ENCODE peak calls at places on chromosomes 3 and 15, in five cellular contexts. L is transverse colon, P is body of pancreas, H is colonic mucosa, B is Right ventricle myocardium superior. C is an unnamed sample.

GRCh38 chr3:52454938-52455282 is 494 bp upstream of the NISCH start:
- DNase-seq in L (no peak), P (no peak), H (no peak), B (no peak), C (peak)

GRCh38 chr3:56157693-56158092 is 310.6 kb downstream of the ERC2 start:
- DNase-seq in L (no peak), P (no peak), H (no peak), B (peak), C (no peak)

GRCh38 chr3:183317886-183318845 is 65.1 kb downstream of the B3GNT5 start:
- DNase-seq in L (no peak), P (no peak), H (no peak), B (no peak), C (no peak)

GRCh38 chr15:68635142-68635541 is 56.3 kb downstream of the CORO2B start:
- DNase-seq in L (no peak), P (peak), H (no peak), B (peak), C (no peak)

GRCh38 chr3:127026661-127027060 is 43.7 kb downstream of the PLXNA1 start:
- DNase-seq in L (no peak), P (no peak), H (no peak), B (no peak), C (no peak)

GRCh38 chr3:126415661-126416591 is 21.2 kb downstream of the CFAP100 start:
- DNase-seq in L (no peak), P (no peak), H (no peak), B (peak), C (no peak)

GRCh38 chr3:188664795-188665194 is 507.0 kb upstream of the TPRG1 start:
- DNase-seq in L (no peak), P (peak), H (peak), B (no peak), C (no peak)

GRCh38 chr15:73926191-73927002 is at the start of gene LOXL1:
- DNase-seq in L (peak), P (peak), H (peak), B (peak), C (no peak)

GRCh38 chr3:167406876-167407492 is 26.9 kb upstream of the ZBBX start:
- DNase-seq in L (peak), P (peak), H (no peak), B (no peak), C (peak)

GRCh38 chr3:188389711-188390346 is 235.9 kb downstream of the LPP start:
- DNase-seq in L (peak), P (no peak), H (peak), B (peak), C (no peak)

GRCh38 chr15:63402498-63403253 is 21.0 kb upstream of the CA12 start:
- DNase-seq in L (no peak), P (no peak), H (no peak), B (no peak), C (peak)

C was measured in COLO829.